ENCODE peak calls at places on chromosomes 6 and 20, in ten cellular contexts. O is pancreas, F is AG10803, N is HS-5, Q is mucosa of gallbladder, W is SK-N-SH, U is midbrain, Z is amygdala, V is NCI-H2081, J is HT-29. H is an unnamed sample.

GRCh38 chr6:108541843-108542795 is 18.6 kb upstream of the FOXO3 start:
- DNase-seq in O (peak; percentile 77), F (peak; percentile 84), N (peak; percentile 59), Q (peak; percentile 73), W (peak; percentile 65), U (peak; percentile 83), Z (peak; percentile 22), V (peak; percentile 15), J (peak; percentile 86), H (peak; percentile 77)

GRCh38 chr6:14194483-14194882 is 76.9 kb downstream of the CD83 start:
- DNase-seq in O (no peak), F (no peak), N (no peak), Q (no peak), W (no peak), U (no peak), Z (no peak), V (no peak), J (no peak), H (no peak)

GRCh38 chr6:33451606-33452005 is 2.8 kb upstream of the ZBTB9 start:
- DNase-seq in O (no peak), F (no peak), N (no peak), Q (no peak), W (no peak), U (no peak), Z (no peak), V (no peak), J (no peak), H (no peak)

GRCh38 chr6:35486005-35486925 is 10.6 kb downstream of the TEAD3 start:
- DNase-seq in O (peak; percentile 76), F (no peak), N (no peak), Q (peak; percentile 76), W (peak; percentile 25), U (no peak), Z (no peak), V (no peak), J (peak; percentile 94), H (peak; percentile 94)

GRCh38 chr6:144266091-144266649 is 19.0 kb upstream of the UTRN start:
- DNase-seq in O (peak; percentile 78), F (peak; percentile 79), N (no peak), Q (peak; percentile 33), W (no peak), U (no peak), Z (no peak), V (no peak), J (no peak), H (peak; percentile 42)

GRCh38 chr6:5151955-5152401 is 66.8 kb downstream of the PPP1R3G start:
- DNase-seq in O (no peak), F (peak; percentile 87), N (peak; percentile 87), Q (no peak), W (no peak), U (no peak), Z (peak; percentile 18), V (no peak), J (no peak), H (no peak)

GRCh38 chr6:144477841-144478240 is 192.7 kb downstream of the UTRN start:
- DNase-seq in O (no peak), F (peak; percentile 37), N (no peak), Q (no peak), W (no peak), U (no peak), Z (no peak), V (no peak), J (no peak), H (no peak)

GRCh38 chr6:6586671-6587526 is 1.6 kb upstream of the LY86 start:
- DNase-seq in O (no peak), F (no peak), N (no peak), Q (no peak), W (no peak), U (no peak), Z (no peak), V (no peak), J (no peak), H (no peak)

GRCh38 chr6:15062311-15063252 is 183.3 kb upstream of the JARID2 start:
- DNase-seq in O (no peak), F (peak; percentile 91), N (peak; percentile 90), Q (no peak), W (no peak), U (no peak), Z (no peak), V (no peak), J (no peak), H (no peak)

GRCh38 chr20:38685853-38686473 is 38.3 kb upstream of the SLC32A1 start:
- DNase-seq in O (peak; percentile 38), F (peak; percentile 21), N (no peak), Q (peak; percentile 64), W (no peak), U (peak; percentile 1), Z (no peak), V (no peak), J (peak; percentile 60), H (peak; percentile 14)

GRCh38 chr6:82570083-82570482 is 206.5 kb downstream of the TPBG start:
- DNase-seq in O (no peak), F (no peak), N (no peak), Q (no peak), W (peak; percentile 42), U (no peak), Z (no peak), V (peak; percentile 78), J (no peak), H (no peak)

GRCh38 chr6:37787216-37787615 is 32.3 kb upstream of the ZFAND3 start:
- DNase-seq in O (no peak), F (no peak), N (no peak), Q (no peak), W (no peak), U (no peak), Z (no peak), V (no peak), J (no peak), H (no peak)

GRCh38 chr6:47435254-47435612 is 42.4 kb upstream of the CD2AP start:
- DNase-seq in O (no peak), F (no peak), N (no peak), Q (no peak), W (no peak), U (no peak), Z (no peak), V (no peak), J (no peak), H (no peak)

GRCh38 chr6:26197736-26198625 is 110.8 kb downstream of the HFE start:
- DNase-seq in O (no peak), F (no peak), N (peak; percentile 35), Q (peak; percentile 38), W (no peak), U (no peak), Z (no peak), V (peak; percentile 37), J (peak; percentile 79), H (peak; percentile 39)

GRCh38 chr6:112680076-112680475 is 332.9 kb downstream of the RFPL4B start:
- DNase-seq in O (no peak), F (peak; percentile 51), N (no peak), Q (no peak), W (no peak), U (no peak), Z (no peak), V (no peak), J (no peak), H (no peak)

H was measured in prostate gland.